ENCODE peak calls at places on chromosomes 13 and 19, in six cellular contexts. One of them, this sample, is unnamed.

GRCh38 chr19:2259331-2259730 is 3.1 kb upstream of the JSRP1 start:
- DNase-seq in mucosa of descending colon: no peak
- DNase-seq in stimulated activated CD4-positive, alpha-beta T cell treated with anti-CD3 and anti-CD28 coated beads, Interleukin-2, amount 100 ng/mL, for 24 hours: no peak
- DNase-seq in cardiac fibroblast: no peak
- DNase-seq in adrenal gland: no peak
- DNase-seq in lower leg skin: no peak
- DNase-seq in this sample: no peak

GRCh38 chr19:2150794-2151338 is 500 bp downstream of the AP3D1 start:
- DNase-seq in cardiac fibroblast: no peak
- DNase-seq in mucosa of descending colon: peak
- DNase-seq in stimulated activated CD4-positive, alpha-beta T cell treated with anti-CD3 and anti-CD28 coated beads, Interleukin-2, amount 100 ng/mL, for 24 hours: no peak
- DNase-seq in lower leg skin: no peak
- DNase-seq in adrenal gland: no peak
- DNase-seq in this sample: no peak

GRCh38 chr19:32519023-32519422 is 62.0 kb upstream of the PDCD5 start:
- DNase-seq in lower leg skin: no peak
- DNase-seq in cardiac fibroblast: peak
- DNase-seq in adrenal gland: no peak
- DNase-seq in mucosa of descending colon: no peak
- DNase-seq in stimulated activated CD4-positive, alpha-beta T cell treated with anti-CD3 and anti-CD28 coated beads, Interleukin-2, amount 100 ng/mL, for 24 hours: no peak
- DNase-seq in this sample: no peak

GRCh38 chr19:6694147-6694815 is 24.3 kb upstream of the TNFSF14 start:
- DNase-seq in mucosa of descending colon: peak
- DNase-seq in cardiac fibroblast: no peak
- DNase-seq in stimulated activated CD4-positive, alpha-beta T cell treated with anti-CD3 and anti-CD28 coated beads, Interleukin-2, amount 100 ng/mL, for 24 hours: no peak
- DNase-seq in lower leg skin: no peak
- DNase-seq in adrenal gland: no peak
- DNase-seq in this sample: no peak

GRCh38 chr19:16078311-16078758 is 2.0 kb downstream of the TPM4 start:
- DNase-seq in adrenal gland: no peak
- DNase-seq in cardiac fibroblast: no peak
- DNase-seq in stimulated activated CD4-positive, alpha-beta T cell treated with anti-CD3 and anti-CD28 coated beads, Interleukin-2, amount 100 ng/mL, for 24 hours: no peak
- DNase-seq in mucosa of descending colon: no peak
- DNase-seq in lower leg skin: no peak
- DNase-seq in this sample: no peak

GRCh38 chr19:38862321-38863059 is 12.7 kb upstream of the HNRNPL start:
- DNase-seq in cardiac fibroblast: peak
- DNase-seq in adrenal gland: peak
- DNase-seq in lower leg skin: peak
- DNase-seq in stimulated activated CD4-positive, alpha-beta T cell treated with anti-CD3 and anti-CD28 coated beads, Interleukin-2, amount 100 ng/mL, for 24 hours: no peak
- DNase-seq in mucosa of descending colon: no peak
- DNase-seq in this sample: no peak

GRCh38 chr19:10189631-10190425 is 4.9 kb downstream of the DNMT1 start:
- DNase-seq in adrenal gland: no peak
- DNase-seq in lower leg skin: no peak
- DNase-seq in mucosa of descending colon: no peak
- DNase-seq in cardiac fibroblast: no peak
- DNase-seq in stimulated activated CD4-positive, alpha-beta T cell treated with anti-CD3 and anti-CD28 coated beads, Interleukin-2, amount 100 ng/mL, for 24 hours: peak
- DNase-seq in this sample: no peak

GRCh38 chr19:30222428-30222873 is 149.7 kb upstream of the ZNF536 start:
- DNase-seq in stimulated activated CD4-positive, alpha-beta T cell treated with anti-CD3 and anti-CD28 coated beads, Interleukin-2, amount 100 ng/mL, for 24 hours: peak
- DNase-seq in mucosa of descending colon: no peak
- DNase-seq in cardiac fibroblast: no peak
- DNase-seq in adrenal gland: no peak
- DNase-seq in lower leg skin: no peak
- DNase-seq in this sample: peak

GRCh38 chr13:26590951-26591350 is 33.5 kb downstream of the WASF3 start:
- DNase-seq in cardiac fibroblast: no peak
- DNase-seq in stimulated activated CD4-positive, alpha-beta T cell treated with anti-CD3 and anti-CD28 coated beads, Interleukin-2, amount 100 ng/mL, for 24 hours: no peak
- DNase-seq in adrenal gland: no peak
- DNase-seq in mucosa of descending colon: no peak
- DNase-seq in lower leg skin: no peak
- DNase-seq in this sample: no peak

GRCh38 chr13:95445116-95445515 is 107.4 kb upstream of the CLDN10 start:
- DNase-seq in cardiac fibroblast: no peak
- DNase-seq in lower leg skin: no peak
- DNase-seq in stimulated activated CD4-positive, alpha-beta T cell treated with anti-CD3 and anti-CD28 coated beads, Interleukin-2, amount 100 ng/mL, for 24 hours: no peak
- DNase-seq in adrenal gland: no peak
- DNase-seq in mucosa of descending colon: no peak
- DNase-seq in this sample: no peak

GRCh38 chr13:47114030-47114429 is 217.2 kb upstream of the HTR2A start:
- DNase-seq in lower leg skin: no peak
- DNase-seq in mucosa of descending colon: no peak
- DNase-seq in adrenal gland: no peak
- DNase-seq in stimulated activated CD4-positive, alpha-beta T cell treated with anti-CD3 and anti-CD28 coated beads, Interleukin-2, amount 100 ng/mL, for 24 hours: no peak
- DNase-seq in cardiac fibroblast: peak
- DNase-seq in this sample: peak

GRCh38 chr19:42250666-42251531 is 4.0 kb downstream of the ERF start:
- DNase-seq in lower leg skin: peak
- DNase-seq in stimulated activated CD4-positive, alpha-beta T cell treated with anti-CD3 and anti-CD28 coated beads, Interleukin-2, amount 100 ng/mL, for 24 hours: no peak
- DNase-seq in adrenal gland: peak
- DNase-seq in mucosa of descending colon: no peak
- DNase-seq in cardiac fibroblast: peak
- DNase-seq in this sample: peak

GRCh38 chr13:27289016-27289665 is 18.5 kb downstream of the RASL11A start:
- DNase-seq in cardiac fibroblast: no peak
- DNase-seq in mucosa of descending colon: no peak
- DNase-seq in stimulated activated CD4-positive, alpha-beta T cell treated with anti-CD3 and anti-CD28 coated beads, Interleukin-2, amount 100 ng/mL, for 24 hours: no peak
- DNase-seq in adrenal gland: no peak
- DNase-seq in lower leg skin: no peak
- DNase-seq in this sample: no peak

GRCh38 chr13:30874111-30874510 is 32.0 kb upstream of the MEDAG start:
- DNase-seq in lower leg skin: no peak
- DNase-seq in mucosa of descending colon: no peak
- DNase-seq in stimulated activated CD4-positive, alpha-beta T cell treated with anti-CD3 and anti-CD28 coated beads, Interleukin-2, amount 100 ng/mL, for 24 hours: no peak
- DNase-seq in cardiac fibroblast: no peak
- DNase-seq in adrenal gland: no peak
- DNase-seq in this sample: no peak

GRCh38 chr13:73809561-73809960 is 324.6 kb downstream of the KLF12 start:
- DNase-seq in lower leg skin: no peak
- DNase-seq in adrenal gland: no peak
- DNase-seq in stimulated activated CD4-positive, alpha-beta T cell treated with anti-CD3 and anti-CD28 coated beads, Interleukin-2, amount 100 ng/mL, for 24 hours: no peak
- DNase-seq in cardiac fibroblast: peak
- DNase-seq in mucosa of descending colon: no peak
- DNase-seq in this sample: no peak

GRCh38 chr19:45809643-45810159 is 5.4 kb downstream of the RSPH6A start:
- DNase-seq in stimulated activated CD4-positive, alpha-beta T cell treated with anti-CD3 and anti-CD28 coated beads, Interleukin-2, amount 100 ng/mL, for 24 hours: no peak
- DNase-seq in adrenal gland: no peak
- DNase-seq in cardiac fibroblast: peak
- DNase-seq in mucosa of descending colon: no peak
- DNase-seq in lower leg skin: no peak
- DNase-seq in this sample: no peak

GRCh38 chr13:79933389-79933788 is 407.5 kb downstream of the SPRY2 start:
- DNase-seq in adrenal gland: no peak
- DNase-seq in lower leg skin: no peak
- DNase-seq in cardiac fibroblast: no peak
- DNase-seq in stimulated activated CD4-positive, alpha-beta T cell treated with anti-CD3 and anti-CD28 coated beads, Interleukin-2, amount 100 ng/mL, for 24 hours: no peak
- DNase-seq in mucosa of descending colon: no peak
- DNase-seq in this sample: no peak

GRCh38 chr19:41575998-41576397 is at the start of gene CEACAM21:
- DNase-seq in cardiac fibroblast: no peak
- DNase-seq in mucosa of descending colon: peak
- DNase-seq in lower leg skin: peak
- DNase-seq in adrenal gland: peak
- DNase-seq in stimulated activated CD4-positive, alpha-beta T cell treated with anti-CD3 and anti-CD28 coated beads, Interleukin-2, amount 100 ng/mL, for 24 hours: peak
- DNase-seq in this sample: no peak

This sample was measured in AG20443.